ENCODE peak calls at places on chromosomes 2 and 18, in six cellular contexts. D is left lung, V is left ventricle myocardium inferior, B is kidney epithelial cell, J is GM12865, R is IMR-90. G is an unnamed sample.

GRCh38 chr2:74001781-74002514 is 17.2 kb downstream of the TET3 start:
- DNase-seq in D (no peak), V (no peak), B (no peak), J (no peak), R (no peak), G (no peak)

GRCh38 chr2:28895189-28895893 is 874 bp downstream of the WDR43 start:
- DNase-seq in D (peak), V (peak), B (peak), J (peak), R (peak), G (peak)

GRCh38 chr2:110984654-110985053 is 136.1 kb upstream of the BCL2L11 start:
- DNase-seq in D (no peak), V (no peak), B (no peak), J (no peak), R (no peak), G (no peak)

GRCh38 chr18:49874238-49874637 is 60.9 kb upstream of the ACAA2 start:
- DNase-seq in D (no peak), V (no peak), B (no peak), J (peak), R (no peak), G (no peak)

GRCh38 chr2:240304746-240305161 is 130.7 kb upstream of the GPC1 start:
- DNase-seq in D (no peak), V (no peak), B (no peak), J (no peak), R (no peak), G (no peak)

GRCh38 chr18:21820035-21820810 is 79.6 kb downstream of the MIB1 start:
- DNase-seq in D (no peak), V (no peak), B (no peak), J (peak), R (peak), G (no peak)

GRCh38 chr18:78855188-78855587 is 124.4 kb upstream of the SALL3 start:
- DNase-seq in D (no peak), V (no peak), B (no peak), J (no peak), R (no peak), G (no peak)

GRCh38 chr2:189541591-189541990 is 39.0 kb downstream of the SLC40A1 start:
- DNase-seq in D (no peak), V (no peak), B (no peak), J (no peak), R (no peak), G (no peak)

GRCh38 chr18:13447621-13448020 is 229.1 kb downstream of the LDLRAD4 start:
- DNase-seq in D (no peak), V (no peak), B (peak), J (no peak), R (peak), G (no peak)

GRCh38 chr18:8616026-8616401 is 6.8 kb downstream of the RAB12 start:
- DNase-seq in D (no peak), V (no peak), B (no peak), J (no peak), R (no peak), G (no peak)
- H3K4me3 ChIP-seq in D (no peak), V (no peak), B (no peak), J (no peak), R (no peak), G (no peak)

GRCh38 chr2:179712825-179713224 is 148.6 kb downstream of the ZNF385B start:
- DNase-seq in D (no peak), V (no peak), B (no peak), J (no peak), R (no peak), G (no peak)
- H3K4me3 ChIP-seq in D (no peak), V (no peak), B (no peak), J (no peak), R (no peak), G (no peak)

GRCh38 chr2:201837391-201837790 is 31.1 kb downstream of the CDK15 start:
- DNase-seq in D (no peak), V (no peak), B (no peak), J (no peak), R (no peak), G (no peak)

GRCh38 chr2:201839727-201840126 is 33.4 kb downstream of the CDK15 start:
- DNase-seq in D (no peak), V (no peak), B (no peak), J (no peak), R (peak), G (no peak)

GRCh38 chr2:201840726-201841125 is 34.4 kb downstream of the CDK15 start:
- DNase-seq in D (no peak), V (no peak), B (no peak), J (no peak), R (no peak), G (no peak)

GRCh38 chr2:201835066-201835465 is 28.7 kb downstream of the CDK15 start:
- DNase-seq in D (no peak), V (no peak), B (no peak), J (no peak), R (no peak), G (no peak)

GRCh38 chr2:201837824-201838340 is 31.5 kb downstream of the CDK15 start:
- DNase-seq in D (no peak), V (no peak), B (no peak), J (peak), R (no peak), G (no peak)
- H3K4me3 ChIP-seq in D (no peak), V (no peak), B (no peak), J (no peak), R (no peak), G (no peak)

GRCh38 chr2:146597291-146597690 is 1247.5 kb upstream of the ACVR2A start:
- DNase-seq in D (no peak), V (no peak), B (no peak), J (no peak), R (no peak), G (no peak)

GRCh38 chr2:146598791-146599190 is 1246.0 kb upstream of the ACVR2A start:
- DNase-seq in D (no peak), V (no peak), B (no peak), J (no peak), R (no peak), G (no peak)

GRCh38 chr2:146602383-146602782 is 1242.4 kb upstream of the ACVR2A start:
- DNase-seq in D (no peak), V (no peak), B (no peak), J (no peak), R (peak), G (no peak)

GRCh38 chr2:146604521-146604920 is 1240.3 kb upstream of the ACVR2A start:
- DNase-seq in D (no peak), V (no peak), B (no peak), J (no peak), R (no peak), G (no peak)

DNA sequence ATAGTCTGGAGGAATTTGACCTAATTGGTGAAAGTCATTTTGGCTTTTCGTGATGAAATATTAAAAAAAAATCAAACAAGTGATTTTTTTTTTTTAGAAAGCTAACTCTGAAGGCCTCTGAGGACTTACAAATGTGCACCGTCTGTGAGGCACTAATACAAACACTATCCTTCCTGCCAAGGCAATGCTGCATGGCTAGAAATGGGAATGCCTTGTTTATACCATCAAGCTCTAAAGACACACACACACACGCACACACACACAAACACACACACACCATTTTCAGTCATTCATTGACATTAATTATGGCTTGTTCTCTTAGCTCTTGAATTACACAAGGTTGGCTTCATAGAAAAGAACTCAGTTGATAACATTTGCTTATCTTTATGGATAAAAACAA is 1242.0 kb upstream of the ACVR2A start:
- DNase-seq in D (no peak), V (no peak), B (no peak), J (no peak), R (peak), G (no peak)
- H3K4me3 ChIP-seq in D (no peak), V (no peak), B (no peak), J (no peak), R (no peak), G (no peak)

DNA sequence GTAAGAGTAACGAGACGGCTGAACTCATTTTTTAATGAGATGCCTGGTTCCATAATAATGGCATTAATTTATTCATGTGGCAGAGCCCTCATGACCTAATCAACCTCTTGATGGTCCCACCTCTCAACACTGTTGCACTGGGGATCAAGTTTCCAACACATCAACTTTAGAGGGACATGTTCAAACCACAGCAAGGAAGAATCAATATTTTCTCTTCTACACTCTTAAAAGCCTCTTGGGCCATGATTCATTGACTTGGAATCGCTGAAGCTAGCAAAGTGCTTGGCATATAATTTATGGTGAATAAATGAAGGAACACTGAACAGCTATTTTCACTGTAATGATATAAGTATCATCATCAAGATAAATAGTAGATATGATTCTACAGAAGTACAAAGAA is 333.0 kb downstream of the TNS1 start:
- DNase-seq in D (no peak), V (no peak), B (no peak), J (no peak), R (peak), G (no peak)
- H3K4me3 ChIP-seq in D (no peak), V (no peak), B (no peak), J (no peak), R (no peak), G (no peak)

GRCh38 chr2:119897996-119898395 is 114.9 kb upstream of the EPB41L5 start:
- DNase-seq in D (no peak), V (no peak), B (no peak), J (no peak), R (no peak), G (no peak)
- H3K4me3 ChIP-seq in D (no peak), V (no peak), B (no peak), J (no peak), R (no peak), G (no peak)

GRCh38 chr2:41720702-41721344 is 327.0 kb upstream of the PKDCC start:
- DNase-seq in D (no peak), V (no peak), B (no peak), J (no peak), R (peak), G (no peak)
- H3K4me3 ChIP-seq in D (no peak), V (peak), B (no peak), J (no peak), R (no peak), G (no peak)

G was measured in pancreas.